ENCODE peak calls at places on chromosomes 16 and 17, in seven cellular contexts. One of them, this sample, is unnamed.

GRCh38 chr16:72989203-72989991 is 58.5 kb downstream of the ZFHX3 start:
- DNase-seq in coronary artery: no peak
- DNase-seq in GM23338: no peak
- DNase-seq in heart left ventricle: no peak
- DNase-seq in cardiac muscle cell: no peak
- DNase-seq in lower lobe of right lung: no peak
- DNase-seq in cardiac fibroblast: peak
- DNase-seq in this sample: no peak

GRCh38 chr17:14827394-14827793 is 437.7 kb downstream of the PMP22 start:
- DNase-seq in lower lobe of right lung: no peak
- DNase-seq in coronary artery: no peak
- DNase-seq in cardiac fibroblast: no peak
- DNase-seq in heart left ventricle: no peak
- DNase-seq in GM23338: no peak
- DNase-seq in cardiac muscle cell: no peak
- DNase-seq in this sample: no peak

GRCh38 chr17:2396568-2397246 is 4.2 kb downstream of the MNT start:
- DNase-seq in cardiac muscle cell: peak
- DNase-seq in cardiac fibroblast: peak
- DNase-seq in GM23338: peak
- DNase-seq in heart left ventricle: peak
- DNase-seq in lower lobe of right lung: peak
- DNase-seq in coronary artery: peak
- DNase-seq in this sample: peak

GRCh38 chr16:61834082-61834481 is 202.2 kb downstream of the CDH8 start:
- DNase-seq in coronary artery: no peak
- DNase-seq in heart left ventricle: no peak
- DNase-seq in lower lobe of right lung: no peak
- DNase-seq in cardiac muscle cell: no peak
- DNase-seq in GM23338: no peak
- DNase-seq in cardiac fibroblast: peak
- DNase-seq in this sample: no peak

GRCh38 chr16:84583995-84584394 is 33.9 kb downstream of the COTL1 start:
- DNase-seq in GM23338: no peak
- DNase-seq in cardiac fibroblast: no peak
- DNase-seq in lower lobe of right lung: no peak
- DNase-seq in heart left ventricle: no peak
- DNase-seq in cardiac muscle cell: no peak
- DNase-seq in coronary artery: no peak
- DNase-seq in this sample: no peak

GRCh38 chr17:70552982-70553334 is 383.6 kb downstream of the KCNJ2 start:
- DNase-seq in cardiac muscle cell: no peak
- DNase-seq in GM23338: no peak
- DNase-seq in heart left ventricle: no peak
- DNase-seq in lower lobe of right lung: no peak
- DNase-seq in cardiac fibroblast: no peak
- DNase-seq in coronary artery: no peak
- DNase-seq in this sample: no peak

GRCh38 chr16:77963185-77964044 is 58.9 kb upstream of the CLEC3A start:
- DNase-seq in cardiac fibroblast: no peak
- DNase-seq in coronary artery: no peak
- DNase-seq in GM23338: peak
- DNase-seq in lower lobe of right lung: no peak
- DNase-seq in cardiac muscle cell: no peak
- DNase-seq in heart left ventricle: no peak
- DNase-seq in this sample: no peak

GRCh38 chr17:46035112-46035818 is 36.2 kb downstream of the STH start:
- DNase-seq in cardiac fibroblast: no peak
- DNase-seq in heart left ventricle: no peak
- DNase-seq in cardiac muscle cell: no peak
- DNase-seq in coronary artery: no peak
- DNase-seq in GM23338: peak
- DNase-seq in lower lobe of right lung: no peak
- DNase-seq in this sample: no peak

GRCh38 chr17:44122825-44123355 is 551 bp downstream of the HDAC5 start:
- DNase-seq in cardiac fibroblast: no peak
- DNase-seq in heart left ventricle: no peak
- DNase-seq in cardiac muscle cell: no peak
- DNase-seq in coronary artery: peak
- DNase-seq in lower lobe of right lung: peak
- DNase-seq in GM23338: peak
- DNase-seq in this sample: no peak

GRCh38 chr17:74432484-74433391 is 850 bp downstream of the GPRC5C start:
- DNase-seq in coronary artery: no peak
- DNase-seq in lower lobe of right lung: no peak
- DNase-seq in cardiac fibroblast: no peak
- DNase-seq in GM23338: peak
- DNase-seq in cardiac muscle cell: no peak
- DNase-seq in heart left ventricle: no peak
- DNase-seq in this sample: no peak

GRCh38 chr17:54172096-54172495 is 349.4 kb downstream of the KIF2B start:
- DNase-seq in lower lobe of right lung: no peak
- DNase-seq in heart left ventricle: no peak
- DNase-seq in cardiac muscle cell: no peak
- DNase-seq in cardiac fibroblast: no peak
- DNase-seq in coronary artery: no peak
- DNase-seq in GM23338: no peak
- DNase-seq in this sample: no peak

GRCh38 chr17:17675925-17676534 is 5.2 kb upstream of the RAI1 start:
- DNase-seq in coronary artery: no peak
- DNase-seq in heart left ventricle: no peak
- DNase-seq in cardiac fibroblast: no peak
- DNase-seq in lower lobe of right lung: no peak
- DNase-seq in cardiac muscle cell: no peak
- DNase-seq in GM23338: peak
- DNase-seq in this sample: no peak

GRCh38 chr17:50769884-50770283 is 2.6 kb upstream of the ANKRD40CL start:
- DNase-seq in GM23338: no peak
- DNase-seq in heart left ventricle: no peak
- DNase-seq in cardiac muscle cell: no peak
- DNase-seq in cardiac fibroblast: no peak
- DNase-seq in coronary artery: peak
- DNase-seq in lower lobe of right lung: no peak
- DNase-seq in this sample: peak

GRCh38 chr17:80682372-80682771 is 137.7 kb downstream of the RPTOR start:
- DNase-seq in GM23338: no peak
- DNase-seq in cardiac fibroblast: no peak
- DNase-seq in heart left ventricle: no peak
- DNase-seq in lower lobe of right lung: no peak
- DNase-seq in cardiac muscle cell: no peak
- DNase-seq in coronary artery: no peak
- DNase-seq in this sample: no peak

GRCh38 chr17:76239538-76240274 is 587 bp downstream of the RNF157 start:
- DNase-seq in heart left ventricle: no peak
- DNase-seq in coronary artery: no peak
- DNase-seq in cardiac muscle cell: peak
- DNase-seq in lower lobe of right lung: no peak
- DNase-seq in cardiac fibroblast: no peak
- DNase-seq in GM23338: peak
- DNase-seq in this sample: peak

GRCh38 chr17:68704897-68705296 is 103.7 kb upstream of the FAM20A start:
- DNase-seq in cardiac muscle cell: no peak
- DNase-seq in coronary artery: no peak
- DNase-seq in lower lobe of right lung: no peak
- DNase-seq in heart left ventricle: no peak
- DNase-seq in cardiac fibroblast: peak
- DNase-seq in GM23338: no peak
- DNase-seq in this sample: no peak

GRCh38 chr16:56203052-56203451 is 11.8 kb downstream of the GNAO1 start:
- DNase-seq in lower lobe of right lung: no peak
- DNase-seq in heart left ventricle: no peak
- DNase-seq in coronary artery: no peak
- DNase-seq in cardiac muscle cell: no peak
- DNase-seq in GM23338: peak
- DNase-seq in cardiac fibroblast: peak
- DNase-seq in this sample: no peak

GRCh38 chr17:45256114-45256966 is 5.6 kb downstream of the SPATA32 start:
- DNase-seq in lower lobe of right lung: no peak
- DNase-seq in cardiac muscle cell: no peak
- DNase-seq in cardiac fibroblast: no peak
- DNase-seq in heart left ventricle: no peak
- DNase-seq in coronary artery: no peak
- DNase-seq in GM23338: peak
- DNase-seq in this sample: no peak

GRCh38 chr17:57986841-57987581 is 1.0 kb downstream of the VEZF1 start:
- DNase-seq in GM23338: peak
- DNase-seq in heart left ventricle: no peak
- DNase-seq in lower lobe of right lung: peak
- DNase-seq in cardiac muscle cell: peak
- DNase-seq in coronary artery: peak
- DNase-seq in cardiac fibroblast: peak
- DNase-seq in this sample: no peak

DNA sequence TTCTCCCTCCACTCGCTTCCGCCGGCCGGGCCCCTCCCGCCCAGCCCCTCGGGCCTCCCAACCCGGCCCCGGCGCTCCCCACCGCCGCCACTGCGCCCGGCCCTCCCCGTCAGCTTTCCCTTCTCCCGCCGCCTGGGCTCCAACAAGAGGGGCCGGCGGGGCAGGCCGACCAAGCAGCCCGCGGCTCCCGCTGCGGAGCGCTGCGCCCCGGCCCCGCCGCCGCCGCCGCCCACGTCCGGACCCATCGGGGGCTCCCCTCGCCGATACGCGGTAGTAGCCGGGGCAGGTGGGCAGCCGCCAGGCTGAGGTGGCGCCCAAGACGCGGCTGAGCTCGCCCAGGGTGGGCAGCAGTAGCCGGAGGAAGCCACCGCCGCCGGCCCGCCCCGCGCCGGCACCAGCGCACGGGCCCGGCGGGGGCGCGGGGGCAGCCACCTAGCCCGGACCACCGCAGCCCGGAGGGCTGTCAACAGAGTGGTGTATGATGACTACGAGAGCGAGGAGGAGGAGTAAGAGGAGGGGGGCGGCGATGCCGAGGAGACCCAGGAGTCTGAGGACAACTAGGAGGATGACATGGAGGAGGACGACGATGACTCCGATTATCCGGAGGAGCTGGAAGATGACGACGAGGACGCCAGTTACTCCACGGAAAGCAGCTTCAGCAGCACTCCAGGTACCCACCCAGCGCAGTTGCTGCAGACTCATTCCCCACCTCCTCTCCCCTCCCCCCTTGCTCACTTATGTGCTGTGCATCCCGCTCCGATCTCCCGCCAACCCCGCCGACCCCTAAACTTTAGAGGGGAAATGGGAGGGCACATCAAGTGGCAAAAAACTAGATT is 498 bp downstream of the LRRC37B start:
- DNase-seq in heart left ventricle: no peak
- DNase-seq in cardiac muscle cell: peak
- DNase-seq in cardiac fibroblast: peak
- DNase-seq in GM23338: peak
- DNase-seq in coronary artery: no peak
- DNase-seq in lower lobe of right lung: peak
- DNase-seq in this sample: no peak
- TF ChIP-seq CTCF in heart left ventricle: no peak
- TF ChIP-seq CTCF in cardiac muscle cell: no peak
- TF ChIP-seq CTCF in cardiac fibroblast: no peak
- TF ChIP-seq CTCF in GM23338: no peak
- TF ChIP-seq CTCF in coronary artery: peak
- TF ChIP-seq CTCF in lower lobe of right lung: no peak
- TF ChIP-seq CTCF in this sample: no peak

DNA sequence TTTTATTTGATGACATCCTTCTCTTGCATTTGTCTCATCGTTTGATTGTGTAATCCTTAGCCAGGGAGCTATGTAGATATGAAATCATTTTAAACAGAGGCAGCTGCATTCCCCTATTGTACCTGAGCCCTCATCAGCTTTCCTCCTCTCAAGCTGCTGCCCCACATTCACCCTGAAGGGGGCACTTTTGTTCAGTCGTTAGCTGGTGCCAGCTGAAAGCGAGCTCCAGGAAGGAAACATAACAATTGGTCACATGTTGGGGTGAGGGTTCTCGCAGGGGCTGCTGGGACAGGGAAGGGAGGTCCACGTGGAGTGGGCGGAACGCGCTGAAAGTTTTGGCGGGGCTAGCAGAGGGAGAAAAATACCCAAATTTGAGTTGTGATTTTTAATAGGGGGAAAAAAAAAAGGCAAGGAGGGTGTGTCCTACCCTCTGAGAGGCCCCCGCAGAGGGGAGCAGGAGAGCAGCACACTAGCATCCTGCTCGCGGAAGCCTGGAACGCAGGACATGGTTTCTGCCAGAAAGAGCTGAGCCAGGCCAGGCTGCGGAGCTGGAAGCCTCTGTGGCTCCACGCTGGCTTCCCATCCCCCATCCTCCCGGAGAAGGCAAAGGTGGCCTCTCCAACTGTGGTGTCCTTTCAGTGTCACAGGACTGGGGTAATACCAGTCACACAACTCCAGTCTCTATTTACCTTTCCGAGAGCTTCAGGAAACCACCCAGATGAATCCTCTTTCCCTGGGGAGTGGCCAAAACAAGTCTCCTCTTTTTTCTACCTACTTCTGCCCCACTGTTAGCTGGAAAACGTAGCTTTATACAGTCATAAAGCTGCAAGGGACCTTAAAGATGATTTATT is 8.4 kb upstream of the MSL1 start:
- DNase-seq in coronary artery: peak
- DNase-seq in cardiac fibroblast: peak
- DNase-seq in cardiac muscle cell: peak
- DNase-seq in lower lobe of right lung: peak
- DNase-seq in heart left ventricle: peak
- DNase-seq in GM23338: peak
- DNase-seq in this sample: peak
- TF ChIP-seq CTCF in coronary artery: peak
- TF ChIP-seq CTCF in cardiac fibroblast: peak
- TF ChIP-seq CTCF in cardiac muscle cell: peak
- TF ChIP-seq CTCF in lower lobe of right lung: peak
- TF ChIP-seq CTCF in heart left ventricle: peak
- TF ChIP-seq CTCF in GM23338: peak
- TF ChIP-seq CTCF in this sample: peak

GRCh38 chr16:58399718-58400633 is 7.7 kb downstream of the GINS3 start:
- DNase-seq in cardiac fibroblast: peak
- DNase-seq in heart left ventricle: no peak
- DNase-seq in coronary artery: no peak
- DNase-seq in lower lobe of right lung: no peak
- DNase-seq in cardiac muscle cell: no peak
- DNase-seq in GM23338: no peak
- DNase-seq in this sample: no peak

DNA sequence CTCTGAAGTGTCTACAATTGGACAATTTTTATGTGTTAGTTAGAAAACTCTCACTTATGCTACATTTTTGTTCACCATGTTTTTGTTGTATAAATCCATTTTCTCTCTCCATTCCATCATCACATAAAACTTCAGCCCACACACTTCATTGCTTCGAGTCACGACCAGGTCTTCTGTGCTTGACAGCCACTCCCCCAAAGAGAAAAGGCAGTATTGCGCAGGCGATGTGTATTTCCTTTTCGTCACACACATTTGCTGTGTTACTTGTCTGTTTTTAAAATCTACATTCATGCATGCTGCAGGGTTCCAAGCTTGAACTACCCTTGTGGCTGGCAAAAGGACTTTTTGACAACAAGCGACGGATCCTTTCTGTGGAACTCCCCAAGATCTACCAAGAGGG is 10.5 kb downstream of the GINS3 start:
- DNase-seq in GM23338: no peak
- DNase-seq in cardiac muscle cell: no peak
- DNase-seq in cardiac fibroblast: no peak
- DNase-seq in lower lobe of right lung: no peak
- DNase-seq in coronary artery: no peak
- DNase-seq in heart left ventricle: no peak
- DNase-seq in this sample: no peak
- TF ChIP-seq CTCF in GM23338: no peak
- TF ChIP-seq CTCF in cardiac muscle cell: no peak
- TF ChIP-seq CTCF in cardiac fibroblast: no peak
- TF ChIP-seq CTCF in lower lobe of right lung: no peak
- TF ChIP-seq CTCF in coronary artery: no peak
- TF ChIP-seq CTCF in heart left ventricle: no peak
- TF ChIP-seq CTCF in this sample: no peak

GRCh38 chr16:2028620-2029220 is 2.0 kb downstream of the NHERF2 start:
- DNase-seq in lower lobe of right lung: no peak
- DNase-seq in heart left ventricle: no peak
- DNase-seq in GM23338: no peak
- DNase-seq in cardiac muscle cell: no peak
- DNase-seq in cardiac fibroblast: no peak
- DNase-seq in coronary artery: no peak
- DNase-seq in this sample: no peak
- TF ChIP-seq CTCF in lower lobe of right lung: no peak
- TF ChIP-seq CTCF in heart left ventricle: no peak
- TF ChIP-seq CTCF in GM23338: no peak
- TF ChIP-seq CTCF in cardiac muscle cell: no peak
- TF ChIP-seq CTCF in cardiac fibroblast: no peak
- TF ChIP-seq CTCF in coronary artery: no peak
- TF ChIP-seq CTCF in this sample: no peak